ENCODE peak calls at places on chromosome 5, in four cellular contexts. X is WTC11, S is HepG2, F is GM12878. B is an unnamed sample.

GRCh38 chr5:58239075-58239474 is 220.8 kb downstream of the PLK2 start:
- DNase-seq in X (no peak), S (no peak), F (no peak), B (no peak)

GRCh38 chr5:32692066-32692746 is 18.9 kb upstream of the NPR3 start:
- DNase-seq in F (no peak), X (no peak), S (no peak), B (no peak)

GRCh38 chr5:115842952-115843351 is 1.2 kb downstream of the AP3S1 start:
- DNase-seq in S (no peak), F (no peak), X (no peak), B (no peak)

GRCh38 chr5:102654559-102655354 is 100.3 kb upstream of the PAM start:
- DNase-seq in F (no peak), S (no peak), X (no peak), B (no peak)

GRCh38 chr5:172008689-172009141 is 2.3 kb upstream of the FBXW11 start:
- DNase-seq in F (no peak), X (peak), S (no peak), B (no peak)

GRCh38 chr5:172868924-172869565 is 35.0 kb downstream of the ERGIC1 start:
- DNase-seq in S (peak), F (no peak), X (no peak), B (peak)

GRCh38 chr5:93735378-93735777 is 6.0 kb downstream of the POU5F2 start:
- DNase-seq in S (no peak), X (no peak), F (no peak), B (no peak)

GRCh38 chr5:137185193-137185592 is 313.9 kb downstream of the SPOCK1 start:
- DNase-seq in F (no peak), X (no peak), S (no peak), B (no peak)

GRCh38 chr5:113378960-113379541 is 55.7 kb downstream of the TSSK1B start:
- DNase-seq in S (peak), X (peak), F (peak), B (peak)

GRCh38 chr5:180795771-180796313 is 6.8 kb downstream of the MGAT1 start:
- DNase-seq in X (no peak), F (no peak), S (no peak), B (no peak)

GRCh38 chr5:107515521-107515920 is 155.2 kb downstream of the EFNA5 start:
- DNase-seq in X (no peak), F (no peak), S (no peak), B (no peak)

GRCh38 chr5:81269751-81270686 is 31.4 kb upstream of the ZCCHC9 start:
- DNase-seq in X (peak), F (no peak), S (peak), B (no peak)

GRCh38 chr5:115297043-115297442 is 589 bp upstream of the CCDC112 start:
- DNase-seq in S (no peak), X (no peak), F (no peak), B (no peak)

GRCh38 chr5:133240425-133241091 is 188.7 kb downstream of the HSPA4 start:
- DNase-seq in X (no peak), S (peak), F (peak), B (peak)

GRCh38 chr5:172588380-172588779 is 52.7 kb upstream of the NEURL1B start:
- DNase-seq in S (no peak), F (no peak), X (no peak), B (no peak)

GRCh38 chr5:107247427-107247826 is 423.3 kb downstream of the EFNA5 start:
- DNase-seq in X (no peak), F (no peak), S (no peak), B (no peak)

GRCh38 chr5:72324186-72324825 is 4.1 kb downstream of the PTCD2 start:
- DNase-seq in S (no peak), X (no peak), F (no peak), B (no peak)
- TF ChIP-seq ATF3 in S (no peak), X (no peak), F (no peak), B (no peak)

DNA sequence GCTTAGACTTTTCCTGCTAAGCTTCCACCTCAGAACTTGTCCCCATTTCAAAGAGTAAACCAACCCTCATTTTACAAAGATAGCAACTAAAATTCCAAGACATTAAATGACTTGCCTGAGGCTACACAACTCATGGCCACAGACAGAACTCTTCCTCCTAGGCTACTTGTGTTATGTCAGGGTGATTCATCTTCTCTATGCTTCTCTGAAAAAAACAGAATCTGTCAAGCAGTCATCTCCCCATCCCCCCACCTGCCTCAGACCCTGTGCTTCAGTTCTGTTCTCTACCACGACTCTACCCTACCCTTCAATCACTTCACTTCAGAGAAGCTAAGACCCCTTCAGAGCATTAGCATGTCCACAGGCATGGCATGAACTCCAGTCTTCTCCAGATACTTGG is 277.8 kb upstream of the PTGER4 start:
- DNase-seq in F (no peak), X (no peak), S (no peak), B (no peak)
- TF ChIP-seq ATF3 in F (no peak), X (no peak), S (no peak), B (no peak)

DNA sequence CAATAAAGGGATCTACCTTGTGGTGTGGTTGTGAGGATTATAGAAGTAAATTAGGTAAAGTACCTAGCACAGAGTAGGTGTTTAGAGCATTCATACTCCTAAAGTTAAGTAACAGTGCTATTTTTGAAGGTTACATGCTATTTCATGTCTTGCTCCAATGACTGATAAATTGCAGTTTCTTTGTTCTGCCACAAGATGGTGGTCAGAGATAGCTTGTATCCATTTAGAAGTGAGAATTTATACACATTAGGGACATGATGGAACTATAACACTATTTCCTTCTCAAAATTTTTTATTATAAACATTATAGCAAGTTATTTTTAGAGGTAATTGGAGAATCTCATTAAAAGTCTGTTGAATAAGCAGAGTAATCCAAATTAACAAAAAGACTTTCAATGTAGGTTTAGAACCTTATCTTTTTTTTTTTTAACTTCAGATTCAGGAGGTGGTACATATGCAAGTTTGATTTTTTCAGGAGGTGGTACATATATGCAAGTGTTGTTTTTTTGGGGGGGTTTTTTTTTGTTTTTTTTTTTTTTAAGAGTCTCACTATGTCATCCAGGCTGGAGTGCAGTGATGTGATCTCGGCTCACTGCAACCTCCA is 17.1 kb downstream of the MTREX start:
- DNase-seq in X (no peak), F (no peak), S (peak), B (peak)
- TF ChIP-seq ATF3 in X (no peak), F (no peak), S (no peak), B (no peak)

GRCh38 chr5:89045216-89045615 is 162.2 kb upstream of the MEF2C start:
- DNase-seq in X (no peak), F (no peak), S (no peak), B (no peak)
- TF ChIP-seq ATF3 in X (no peak), F (no peak), S (no peak), B (no peak)

GRCh38 chr5:83096660-83097334 is 19.4 kb downstream of the XRCC4 start:
- DNase-seq in X (no peak), S (no peak), F (no peak), B (no peak)
- TF ChIP-seq ATF3 in X (no peak), S (no peak), F (no peak), B (no peak)

DNA sequence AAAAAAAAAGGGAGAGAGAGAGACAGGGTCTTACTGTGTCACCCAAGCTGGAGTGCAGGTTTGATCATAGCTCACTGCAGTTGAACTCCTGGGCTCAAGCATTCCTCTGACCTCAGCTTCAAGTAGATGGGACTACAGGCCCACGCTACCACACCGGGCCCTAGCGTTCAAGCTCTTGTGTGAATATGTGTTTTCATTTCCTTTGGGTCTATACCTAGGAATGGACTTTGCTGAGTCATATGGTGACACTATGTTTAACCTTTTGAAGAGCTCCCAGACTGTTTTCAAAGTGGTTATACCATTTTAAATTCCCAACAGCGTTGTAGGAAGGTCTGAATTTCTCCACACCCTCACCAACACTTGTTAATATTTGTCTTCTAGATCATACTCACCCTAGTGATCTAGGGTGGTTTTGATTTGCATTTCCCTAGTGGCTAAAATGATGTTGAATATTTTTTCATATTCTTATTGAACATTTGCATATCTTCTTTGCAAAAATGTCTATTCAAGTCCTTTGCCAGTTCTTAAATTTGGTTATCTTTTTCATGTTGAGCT is 33.6 kb downstream of the FAF2 start:
- DNase-seq in F (no peak), S (peak), X (no peak), B (no peak)
- TF ChIP-seq ATF3 in F (no peak), S (no peak), X (no peak), B (no peak)

GRCh38 chr5:111960466-111961215 is 203.6 kb upstream of the NREP start:
- DNase-seq in S (no peak), F (no peak), X (no peak), B (no peak)
- TF ChIP-seq ATF3 in S (no peak), F (no peak), X (no peak), B (no peak)

B was measured in HCT116.